ENCODE peak calls at places on chromosomes 5 and 9, in nine cellular contexts. One of them, this sample, is unnamed.

GRCh38 chr5:14327624-14328023 is 184.5 kb downstream of the TRIO start:
- DNase-seq in CD8-positive, alpha-beta T cell: no peak
- DNase-seq in AG08395: no peak
- DNase-seq in GM04504: no peak
- DNase-seq in NCI-H460: no peak
- DNase-seq in stimulated activated CD8-positive, alpha-beta memory T cell treated with anti-CD3 and anti-CD28 coated beads, Interleukin-15, amount 100 ng/mL, for 24 hours: no peak
- DNase-seq in GM12878: no peak
- DNase-seq in germinal center: no peak
- DNase-seq in left ventricle myocardium inferior: no peak
- DNase-seq in this sample: no peak

GRCh38 chr5:150227606-150228273 is 37.9 kb downstream of the SLC6A7 start:
- DNase-seq in CD8-positive, alpha-beta T cell: no peak
- DNase-seq in AG08395: peak; percentile 54
- DNase-seq in GM04504: no peak
- DNase-seq in NCI-H460: no peak
- DNase-seq in stimulated activated CD8-positive, alpha-beta memory T cell treated with anti-CD3 and anti-CD28 coated beads, Interleukin-15, amount 100 ng/mL, for 24 hours: no peak
- DNase-seq in GM12878: no peak
- DNase-seq in germinal center: no peak
- DNase-seq in left ventricle myocardium inferior: no peak
- DNase-seq in this sample: no peak

GRCh38 chr5:90142531-90142930 is 267.0 kb downstream of the CETN3 start:
- DNase-seq in CD8-positive, alpha-beta T cell: no peak
- DNase-seq in AG08395: no peak
- DNase-seq in GM04504: no peak
- DNase-seq in NCI-H460: no peak
- DNase-seq in stimulated activated CD8-positive, alpha-beta memory T cell treated with anti-CD3 and anti-CD28 coated beads, Interleukin-15, amount 100 ng/mL, for 24 hours: no peak
- DNase-seq in GM12878: no peak
- DNase-seq in germinal center: no peak
- DNase-seq in left ventricle myocardium inferior: no peak
- DNase-seq in this sample: no peak

GRCh38 chr9:136324501-136325300 is 2.6 kb upstream of the GPSM1 start:
- DNase-seq in CD8-positive, alpha-beta T cell: no peak
- DNase-seq in AG08395: no peak
- DNase-seq in GM04504: no peak
- DNase-seq in NCI-H460: no peak
- DNase-seq in stimulated activated CD8-positive, alpha-beta memory T cell treated with anti-CD3 and anti-CD28 coated beads, Interleukin-15, amount 100 ng/mL, for 24 hours: no peak
- DNase-seq in GM12878: no peak
- DNase-seq in germinal center: no peak
- DNase-seq in left ventricle myocardium inferior: peak; percentile 81
- DNase-seq in this sample: peak; percentile 59

GRCh38 chr9:18746631-18747030 is 272.7 kb downstream of the ADAMTSL1 start:
- DNase-seq in CD8-positive, alpha-beta T cell: no peak
- DNase-seq in AG08395: no peak
- DNase-seq in GM04504: no peak
- DNase-seq in NCI-H460: no peak
- DNase-seq in stimulated activated CD8-positive, alpha-beta memory T cell treated with anti-CD3 and anti-CD28 coated beads, Interleukin-15, amount 100 ng/mL, for 24 hours: no peak
- DNase-seq in GM12878: no peak
- DNase-seq in germinal center: no peak
- DNase-seq in left ventricle myocardium inferior: no peak
- DNase-seq in this sample: no peak

GRCh38 chr5:73901045-73901444 is 275.0 kb downstream of the ARHGEF28 start:
- DNase-seq in CD8-positive, alpha-beta T cell: no peak
- DNase-seq in AG08395: peak; percentile 38
- DNase-seq in GM04504: no peak
- DNase-seq in NCI-H460: peak; percentile 54
- DNase-seq in stimulated activated CD8-positive, alpha-beta memory T cell treated with anti-CD3 and anti-CD28 coated beads, Interleukin-15, amount 100 ng/mL, for 24 hours: no peak
- DNase-seq in GM12878: no peak
- DNase-seq in germinal center: no peak
- DNase-seq in left ventricle myocardium inferior: peak; percentile 34
- DNase-seq in this sample: no peak

GRCh38 chr5:134549714-134550113 is 24.2 kb downstream of the JADE2 start:
- DNase-seq in CD8-positive, alpha-beta T cell: no peak
- DNase-seq in AG08395: peak; percentile 70
- DNase-seq in GM04504: no peak
- DNase-seq in NCI-H460: no peak
- DNase-seq in stimulated activated CD8-positive, alpha-beta memory T cell treated with anti-CD3 and anti-CD28 coated beads, Interleukin-15, amount 100 ng/mL, for 24 hours: no peak
- DNase-seq in GM12878: no peak
- DNase-seq in germinal center: peak; percentile 44
- DNase-seq in left ventricle myocardium inferior: no peak
- DNase-seq in this sample: no peak

GRCh38 chr9:93091453-93092081 is 4.5 kb upstream of the CARD19 start:
- DNase-seq in CD8-positive, alpha-beta T cell: peak; percentile 59
- DNase-seq in AG08395: peak; percentile 56
- DNase-seq in GM04504: peak; percentile 50
- DNase-seq in NCI-H460: no peak
- DNase-seq in stimulated activated CD8-positive, alpha-beta memory T cell treated with anti-CD3 and anti-CD28 coated beads, Interleukin-15, amount 100 ng/mL, for 24 hours: no peak
- DNase-seq in GM12878: peak; percentile 69
- DNase-seq in germinal center: no peak
- DNase-seq in left ventricle myocardium inferior: no peak
- DNase-seq in this sample: peak; percentile 69

GRCh38 chr9:35736201-35736633 is 3.8 kb downstream of the CREB3 start:
- DNase-seq in CD8-positive, alpha-beta T cell: peak; percentile 68
- DNase-seq in AG08395: peak; percentile 77
- DNase-seq in GM04504: no peak
- DNase-seq in NCI-H460: peak; percentile 74
- DNase-seq in stimulated activated CD8-positive, alpha-beta memory T cell treated with anti-CD3 and anti-CD28 coated beads, Interleukin-15, amount 100 ng/mL, for 24 hours: no peak
- DNase-seq in GM12878: no peak
- DNase-seq in germinal center: peak; percentile 76
- DNase-seq in left ventricle myocardium inferior: peak; percentile 48
- DNase-seq in this sample: no peak

GRCh38 chr9:135215571-135216161 is 128.2 kb downstream of the OLFM1 start:
- DNase-seq in CD8-positive, alpha-beta T cell: no peak
- DNase-seq in AG08395: no peak
- DNase-seq in GM04504: no peak
- DNase-seq in NCI-H460: no peak
- DNase-seq in stimulated activated CD8-positive, alpha-beta memory T cell treated with anti-CD3 and anti-CD28 coated beads, Interleukin-15, amount 100 ng/mL, for 24 hours: no peak
- DNase-seq in GM12878: no peak
- DNase-seq in germinal center: no peak
- DNase-seq in left ventricle myocardium inferior: peak; percentile 49
- DNase-seq in this sample: peak; percentile 66

GRCh38 chr5:107401470-107402085 is 269.2 kb downstream of the EFNA5 start:
- DNase-seq in CD8-positive, alpha-beta T cell: no peak
- DNase-seq in AG08395: no peak
- DNase-seq in GM04504: no peak
- DNase-seq in NCI-H460: no peak
- DNase-seq in stimulated activated CD8-positive, alpha-beta memory T cell treated with anti-CD3 and anti-CD28 coated beads, Interleukin-15, amount 100 ng/mL, for 24 hours: no peak
- DNase-seq in GM12878: no peak
- DNase-seq in germinal center: no peak
- DNase-seq in left ventricle myocardium inferior: no peak
- DNase-seq in this sample: no peak

GRCh38 chr5:32172908-32173393 is 1.2 kb downstream of the GOLPH3 start:
- DNase-seq in CD8-positive, alpha-beta T cell: no peak
- DNase-seq in AG08395: peak; percentile 42
- DNase-seq in GM04504: no peak
- DNase-seq in NCI-H460: no peak
- DNase-seq in stimulated activated CD8-positive, alpha-beta memory T cell treated with anti-CD3 and anti-CD28 coated beads, Interleukin-15, amount 100 ng/mL, for 24 hours: no peak
- DNase-seq in GM12878: no peak
- DNase-seq in germinal center: peak; percentile 20
- DNase-seq in left ventricle myocardium inferior: no peak
- DNase-seq in this sample: no peak

GRCh38 chr9:73116030-73116429 is 35.6 kb upstream of the ANXA1 start:
- DNase-seq in CD8-positive, alpha-beta T cell: no peak
- DNase-seq in AG08395: peak; percentile 58
- DNase-seq in GM04504: peak; percentile 48
- DNase-seq in NCI-H460: no peak
- DNase-seq in stimulated activated CD8-positive, alpha-beta memory T cell treated with anti-CD3 and anti-CD28 coated beads, Interleukin-15, amount 100 ng/mL, for 24 hours: no peak
- DNase-seq in GM12878: no peak
- DNase-seq in germinal center: no peak
- DNase-seq in left ventricle myocardium inferior: no peak
- DNase-seq in this sample: no peak

GRCh38 chr5:124996764-124997077 is 250.3 kb upstream of the ZNF608 start:
- DNase-seq in CD8-positive, alpha-beta T cell: no peak
- DNase-seq in AG08395: peak; percentile 7
- DNase-seq in GM04504: peak; percentile 9
- DNase-seq in NCI-H460: peak; percentile 67
- DNase-seq in stimulated activated CD8-positive, alpha-beta memory T cell treated with anti-CD3 and anti-CD28 coated beads, Interleukin-15, amount 100 ng/mL, for 24 hours: no peak
- DNase-seq in GM12878: no peak
- DNase-seq in germinal center: no peak
- DNase-seq in left ventricle myocardium inferior: no peak
- DNase-seq in this sample: no peak

GRCh38 chr5:30121092-30121491 is 1072.4 kb upstream of the CDH6 start:
- DNase-seq in CD8-positive, alpha-beta T cell: no peak
- DNase-seq in AG08395: no peak
- DNase-seq in GM04504: no peak
- DNase-seq in NCI-H460: no peak
- DNase-seq in stimulated activated CD8-positive, alpha-beta memory T cell treated with anti-CD3 and anti-CD28 coated beads, Interleukin-15, amount 100 ng/mL, for 24 hours: no peak
- DNase-seq in GM12878: no peak
- DNase-seq in germinal center: no peak
- DNase-seq in left ventricle myocardium inferior: no peak
- DNase-seq in this sample: no peak

GRCh38 chr9:125141251-125141650 is 2.1 kb downstream of the SCAI start:
- DNase-seq in CD8-positive, alpha-beta T cell: no peak
- DNase-seq in AG08395: peak; percentile 46
- DNase-seq in GM04504: no peak
- DNase-seq in NCI-H460: no peak
- DNase-seq in stimulated activated CD8-positive, alpha-beta memory T cell treated with anti-CD3 and anti-CD28 coated beads, Interleukin-15, amount 100 ng/mL, for 24 hours: no peak
- DNase-seq in GM12878: no peak
- DNase-seq in germinal center: no peak
- DNase-seq in left ventricle myocardium inferior: no peak
- DNase-seq in this sample: no peak

GRCh38 chr5:131488463-131488862 is 146.6 kb downstream of the RAPGEF6 start:
- DNase-seq in CD8-positive, alpha-beta T cell: no peak
- DNase-seq in AG08395: no peak
- DNase-seq in GM04504: no peak
- DNase-seq in NCI-H460: no peak
- DNase-seq in stimulated activated CD8-positive, alpha-beta memory T cell treated with anti-CD3 and anti-CD28 coated beads, Interleukin-15, amount 100 ng/mL, for 24 hours: no peak
- DNase-seq in GM12878: peak; percentile 82
- DNase-seq in germinal center: peak; percentile 16
- DNase-seq in left ventricle myocardium inferior: no peak
- DNase-seq in this sample: no peak

GRCh38 chr5:40446910-40447309 is 232.8 kb upstream of the PTGER4 start:
- DNase-seq in CD8-positive, alpha-beta T cell: no peak
- DNase-seq in AG08395: peak; percentile 52
- DNase-seq in GM04504: peak; percentile 36
- DNase-seq in NCI-H460: peak; percentile 53
- DNase-seq in stimulated activated CD8-positive, alpha-beta memory T cell treated with anti-CD3 and anti-CD28 coated beads, Interleukin-15, amount 100 ng/mL, for 24 hours: no peak
- DNase-seq in GM12878: no peak
- DNase-seq in germinal center: no peak
- DNase-seq in left ventricle myocardium inferior: no peak
- DNase-seq in this sample: no peak

GRCh38 chr5:31573494-31573893 is 41.4 kb downstream of the C5orf22 start:
- DNase-seq in CD8-positive, alpha-beta T cell: no peak
- DNase-seq in AG08395: no peak
- DNase-seq in GM04504: no peak
- DNase-seq in NCI-H460: no peak
- DNase-seq in stimulated activated CD8-positive, alpha-beta memory T cell treated with anti-CD3 and anti-CD28 coated beads, Interleukin-15, amount 100 ng/mL, for 24 hours: no peak
- DNase-seq in GM12878: peak; percentile 15
- DNase-seq in germinal center: peak; percentile 14
- DNase-seq in left ventricle myocardium inferior: no peak
- DNase-seq in this sample: no peak

GRCh38 chr5:163437309-163438182 is at the start of gene CCNG1:
- DNase-seq in CD8-positive, alpha-beta T cell: peak; percentile 89
- DNase-seq in AG08395: peak; percentile 98
- DNase-seq in GM04504: peak; percentile 91
- DNase-seq in NCI-H460: peak; percentile 98
- DNase-seq in stimulated activated CD8-positive, alpha-beta memory T cell treated with anti-CD3 and anti-CD28 coated beads, Interleukin-15, amount 100 ng/mL, for 24 hours: peak; percentile 67
- DNase-seq in GM12878: peak; percentile 88
- DNase-seq in germinal center: peak; percentile 97
- DNase-seq in left ventricle myocardium inferior: peak; percentile 95
- DNase-seq in this sample: peak; percentile 94

GRCh38 chr5:73321757-73322452 is 126.7 kb downstream of the FOXD1 start:
- DNase-seq in CD8-positive, alpha-beta T cell: no peak
- DNase-seq in AG08395: peak; percentile 93
- DNase-seq in GM04504: peak; percentile 74
- DNase-seq in NCI-H460: no peak
- DNase-seq in stimulated activated CD8-positive, alpha-beta memory T cell treated with anti-CD3 and anti-CD28 coated beads, Interleukin-15, amount 100 ng/mL, for 24 hours: no peak
- DNase-seq in GM12878: no peak
- DNase-seq in germinal center: no peak
- DNase-seq in left ventricle myocardium inferior: no peak
- DNase-seq in this sample: no peak

This sample was measured in ovary.